ENCODE peak calls at places on chromosomes 11 and 22, in ten cellular contexts. P is astrocyte of the spinal cord, O is Caco-2, Z is Calu3, E is psoas muscle, C is GM12865, V is B cell, K is heart left ventricle, I is choroid plexus epithelial cell, Y is WERI-Rb-1. G is an unnamed sample.
A peak's percentile ranks its signal among the peaks of the same experiment; 100 is the strongest.

GRCh38 chr11:27055065-27055682 is 14.6 kb downstream of the BBOX1 start:
- DNase-seq in P (peak; percentile 76), O (peak; percentile 68), Z (peak; percentile 54), E (no peak), C (no peak), V (no peak), K (no peak), I (peak; percentile 80), Y (no peak), G (no peak)

GRCh38 chr11:57615308-57615707 is 17.8 kb downstream of the SERPING1 start:
- DNase-seq in P (no peak), O (no peak), Z (no peak), E (no peak), C (no peak), V (no peak), K (no peak), I (no peak), Y (no peak), G (no peak)

GRCh38 chr22:28112548-28113043 is 193.5 kb upstream of the PITPNB start:
- DNase-seq in P (peak; percentile 44), O (no peak), Z (peak; percentile 32), E (peak; percentile 59), C (peak; percentile 42), V (no peak), K (peak; percentile 35), I (peak; percentile 65), Y (peak; percentile 95), G (no peak)

GRCh38 chr22:27405672-27406388 is 395.7 kb downstream of the MN1 start:
- DNase-seq in P (peak; percentile 38), O (peak; percentile 40), Z (peak; percentile 84), E (peak; percentile 65), C (peak; percentile 16), V (peak; percentile 7), K (peak; percentile 49), I (peak; percentile 60), Y (peak; percentile 61), G (no peak)

GRCh38 chr11:75527938-75528845 is 2.5 kb upstream of the GDPD5 start:
- DNase-seq in P (no peak), O (peak; percentile 34), Z (no peak), E (no peak), C (no peak), V (no peak), K (no peak), I (no peak), Y (no peak), G (no peak)

GRCh38 chr11:118924591-118925585 is 838 bp downstream of the BCL9L start:
- DNase-seq in P (no peak), O (peak; percentile 75), Z (peak; percentile 50), E (peak; percentile 56), C (peak; percentile 58), V (peak; percentile 68), K (no peak), I (peak; percentile 53), Y (peak; percentile 59), G (peak; percentile 49)

GRCh38 chr11:44032304-44033085 is 15.3 kb upstream of the ACCSL start:
- DNase-seq in P (peak; percentile 31), O (no peak), Z (no peak), E (peak; percentile 42), C (no peak), V (no peak), K (peak; percentile 59), I (peak; percentile 73), Y (no peak), G (no peak)

GRCh38 chr11:126392638-126393023 is 37.1 kb downstream of the ST3GAL4 start:
- DNase-seq in P (no peak), O (no peak), Z (no peak), E (no peak), C (no peak), V (no peak), K (no peak), I (no peak), Y (no peak), G (no peak)

GRCh38 chr11:16779436-16779835 is 41.0 kb downstream of the C11orf58 start:
- DNase-seq in P (no peak), O (no peak), Z (no peak), E (no peak), C (no peak), V (no peak), K (no peak), I (no peak), Y (no peak), G (no peak)

GRCh38 chr22:16601437-16602223 is 9.0 kb upstream of the CCT8L2 start:
- DNase-seq in P (no peak), O (no peak), Z (no peak), E (peak; percentile 39), C (no peak), V (peak; percentile 25), K (peak; percentile 39), I (no peak), Y (no peak), G (peak; percentile 16)

GRCh38 chr11:90851196-90851595 is 628.3 kb upstream of the CHORDC1 start:
- DNase-seq in P (no peak), O (no peak), Z (no peak), E (no peak), C (no peak), V (no peak), K (no peak), I (no peak), Y (no peak), G (no peak)

GRCh38 chr11:77819921-77820564 is 479 bp downstream of the RSF1 start:
- DNase-seq in P (peak; percentile 23), O (peak; percentile 96), Z (peak; percentile 46), E (peak; percentile 41), C (peak; percentile 48), V (no peak), K (peak; percentile 48), I (peak; percentile 47), Y (peak; percentile 64), G (peak; percentile 45)

GRCh38 chr11:77820565-77821348 is at the start of the genes AAMDC and RSF1:
- DNase-seq in P (peak; percentile 99), O (peak; percentile 100), Z (peak; percentile 98), E (peak; percentile 99), C (peak; percentile 99), V (peak; percentile 95), K (peak; percentile 99), I (peak; percentile 99), Y (peak; percentile 99), G (peak; percentile 93)

GRCh38 chr11:77815459-77815858 is 5.1 kb downstream of the RSF1 start:
- DNase-seq in P (no peak), O (no peak), Z (no peak), E (no peak), C (no peak), V (no peak), K (no peak), I (no peak), Y (no peak), G (no peak)

GRCh38 chr11:77821349-77821851 is 456 bp downstream of the AAMDC start:
- DNase-seq in P (peak; percentile 47), O (peak; percentile 45), Z (peak; percentile 14), E (peak; percentile 22), C (peak; percentile 18), V (peak; percentile 35), K (peak; percentile 27), I (peak; percentile 52), Y (no peak), G (no peak)

DNA sequence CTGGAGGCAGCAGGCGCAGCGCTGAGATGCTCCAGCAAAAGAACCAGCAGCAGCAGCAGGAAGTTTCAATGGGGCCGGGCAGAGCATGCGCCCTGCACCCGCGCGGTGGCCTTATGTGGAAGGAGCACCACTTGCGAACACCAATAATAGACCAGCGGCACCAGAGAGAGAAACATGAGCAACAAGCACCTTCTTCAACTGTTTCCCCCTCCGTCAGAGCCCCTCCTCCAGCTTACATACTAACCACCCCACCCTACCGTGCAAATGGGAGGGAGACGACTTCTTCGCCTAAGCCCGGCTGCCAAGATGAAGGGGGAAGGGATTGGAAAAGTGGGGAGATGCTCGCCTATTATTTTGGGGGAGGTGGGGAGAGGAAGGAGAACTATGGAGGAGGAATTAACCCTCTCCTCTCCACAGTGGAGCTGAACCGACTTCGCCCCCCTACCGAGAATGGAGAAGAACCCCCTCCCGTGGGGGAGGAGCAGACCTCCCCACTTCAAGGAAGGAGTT is 1.1 kb downstream of the RSF1 start:
- DNase-seq in P (peak; percentile 89), O (peak; percentile 94), Z (peak; percentile 79), E (peak; percentile 81), C (peak; percentile 93), V (peak; percentile 85), K (peak; percentile 86), I (peak; percentile 96), Y (peak; percentile 81), G (peak; percentile 75)
- TF ChIP-seq CTCF in P (no peak), O (no peak), Z (no peak), E (no peak), C (peak; percentile 12), V (no peak), K (no peak), I (peak; percentile 29), Y (no peak), G (no peak)

DNA sequence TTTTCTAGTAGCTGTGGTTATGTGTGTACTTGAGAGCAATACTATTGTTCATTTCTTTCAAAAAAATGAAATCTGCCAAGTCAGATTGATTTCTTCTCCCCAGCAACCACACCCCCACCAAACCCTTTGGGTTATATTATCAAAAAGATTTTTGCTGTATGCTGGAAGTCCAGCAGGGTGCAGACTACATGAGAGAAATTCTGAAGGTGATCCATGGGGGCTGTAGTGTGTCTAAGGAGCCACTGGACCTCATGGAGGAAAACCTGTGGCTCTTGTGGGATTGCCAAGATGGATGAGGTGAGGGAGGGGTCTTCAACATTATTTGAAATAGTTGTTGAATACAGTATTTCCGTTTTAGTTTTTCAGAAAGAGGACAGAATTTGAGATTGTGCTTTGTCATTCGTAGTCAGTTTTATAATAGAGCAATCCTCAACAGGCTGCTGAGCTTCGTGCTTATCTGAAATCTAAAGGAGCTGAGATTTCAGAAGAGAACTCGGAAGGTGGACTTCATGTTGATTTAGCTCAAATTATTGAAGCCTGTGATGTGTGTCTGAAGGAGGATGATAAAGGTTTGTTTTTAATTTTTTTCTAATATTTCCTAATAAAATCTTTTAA is 3.1 kb downstream of the EIF3M start:
- DNase-seq in P (peak; percentile 15), O (no peak), Z (peak; percentile 24), E (no peak), C (peak; percentile 31), V (no peak), K (no peak), I (peak; percentile 55), Y (peak; percentile 13), G (no peak)
- TF ChIP-seq CTCF in P (peak; percentile 32), O (peak; percentile 24), Z (no peak), E (no peak), C (peak; percentile 25), V (no peak), K (no peak), I (peak; percentile 65), Y (no peak), G (no peak)

DNA sequence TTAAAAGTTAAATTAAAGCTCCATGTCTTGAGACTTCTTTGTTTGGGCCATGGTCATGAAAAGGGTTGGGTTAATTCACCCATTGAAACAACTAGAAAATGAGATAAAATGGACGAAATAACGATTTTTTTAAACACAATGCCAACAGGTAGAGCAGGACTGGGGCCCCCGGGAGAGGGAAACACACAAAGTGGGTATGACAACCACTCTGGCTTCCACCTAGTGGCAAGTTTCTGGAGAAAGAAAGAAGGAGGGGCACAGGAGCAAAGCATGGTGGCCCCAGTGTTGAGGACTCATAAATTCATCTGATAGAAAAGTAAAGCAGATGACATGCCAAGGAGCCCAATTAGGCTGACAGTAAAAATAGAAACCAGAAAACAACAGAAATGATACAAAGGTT is 68.4 kb downstream of the MYEOV start:
- DNase-seq in P (no peak), O (no peak), Z (no peak), E (no peak), C (no peak), V (no peak), K (no peak), I (no peak), Y (no peak), G (no peak)
- TF ChIP-seq CTCF in P (no peak), O (peak; percentile 27), Z (no peak), E (no peak), C (no peak), V (no peak), K (no peak), I (peak; percentile 4), Y (no peak), G (no peak)

GRCh38 chr22:33917744-33918406 is 2.4 kb downstream of the LARGE1 start:
- DNase-seq in P (no peak), O (no peak), Z (no peak), E (no peak), C (peak; percentile 81), V (peak; percentile 27), K (no peak), I (peak; percentile 43), Y (peak; percentile 46), G (no peak)
- TF ChIP-seq CTCF in P (peak; percentile 7), O (no peak), Z (no peak), E (peak; percentile 40), C (peak; percentile 65), V (no peak), K (peak; percentile 27), I (peak; percentile 43), Y (peak; percentile 59), G (no peak)

G was measured in natural killer cell.